ENCODE peak calls at places on chromosomes 2 and 18, in five cellular contexts. One of them, this sample, is unnamed.

GRCh38 chr2:219058541-219059374 is 2.0 kb downstream of the IHH start:
- DNase-seq in GM23248: peak
- DNase-seq in RWPE1: no peak
- DNase-seq in kidney: peak
- DNase-seq in IMR-90: no peak
- DNase-seq in this sample: peak

GRCh38 chr2:102764083-102764482 is 2.3 kb downstream of the TMEM182 start:
- DNase-seq in GM23248: no peak
- DNase-seq in RWPE1: no peak
- DNase-seq in kidney: no peak
- DNase-seq in IMR-90: peak
- DNase-seq in this sample: no peak

GRCh38 chr2:709138-709779 is 32.1 kb upstream of the TMEM18 start:
- DNase-seq in GM23248: no peak
- DNase-seq in RWPE1: no peak
- DNase-seq in kidney: no peak
- DNase-seq in IMR-90: no peak
- DNase-seq in this sample: no peak

GRCh38 chr2:67260348-67261277 is 136.5 kb upstream of the ETAA1 start:
- DNase-seq in GM23248: peak
- DNase-seq in RWPE1: peak
- DNase-seq in kidney: peak
- DNase-seq in IMR-90: peak
- DNase-seq in this sample: peak

GRCh38 chr2:72539145-72539552 is 286.7 kb downstream of the EXOC6B start:
- DNase-seq in GM23248: peak
- DNase-seq in RWPE1: no peak
- DNase-seq in kidney: no peak
- DNase-seq in IMR-90: peak
- DNase-seq in this sample: peak

GRCh38 chr2:241853651-241854341 is 4.9 kb downstream of the PDCD1 start:
- DNase-seq in GM23248: no peak
- DNase-seq in RWPE1: no peak
- DNase-seq in kidney: peak
- DNase-seq in IMR-90: peak
- DNase-seq in this sample: peak

GRCh38 chr18:10020176-10020575 is 106.4 kb downstream of the VAPA start:
- DNase-seq in GM23248: peak
- DNase-seq in RWPE1: no peak
- DNase-seq in kidney: no peak
- DNase-seq in IMR-90: no peak
- DNase-seq in this sample: no peak

GRCh38 chr2:154952346-154953010 is 254.0 kb downstream of the KCNJ3 start:
- DNase-seq in GM23248: no peak
- DNase-seq in RWPE1: no peak
- DNase-seq in kidney: no peak
- DNase-seq in IMR-90: no peak
- DNase-seq in this sample: no peak

GRCh38 chr2:215145611-215146010 is 7.2 kb upstream of the ABCA12 start:
- DNase-seq in GM23248: no peak
- DNase-seq in RWPE1: no peak
- DNase-seq in kidney: no peak
- DNase-seq in IMR-90: no peak
- DNase-seq in this sample: no peak

GRCh38 chr2:8644605-8645175 is 37.2 kb upstream of the ID2 start:
- DNase-seq in GM23248: no peak
- DNase-seq in RWPE1: no peak
- DNase-seq in kidney: no peak
- DNase-seq in IMR-90: no peak
- DNase-seq in this sample: peak

GRCh38 chr2:175233135-175233719 is 51.7 kb upstream of the ATP5MC3 start:
- DNase-seq in GM23248: peak
- DNase-seq in RWPE1: peak
- DNase-seq in kidney: no peak
- DNase-seq in IMR-90: peak
- DNase-seq in this sample: no peak

GRCh38 chr2:29129586-29130281 is 14.5 kb downstream of the CLIP4 start:
- DNase-seq in GM23248: peak
- DNase-seq in RWPE1: no peak
- DNase-seq in kidney: no peak
- DNase-seq in IMR-90: no peak
- DNase-seq in this sample: no peak

GRCh38 chr2:201880620-201881381 is 74.5 kb downstream of the CDK15 start:
- DNase-seq in GM23248: peak
- DNase-seq in RWPE1: no peak
- DNase-seq in kidney: peak
- DNase-seq in IMR-90: peak
- DNase-seq in this sample: peak

GRCh38 chr18:61635901-61636528 is 256.8 kb downstream of the RNF152 start:
- DNase-seq in GM23248: peak
- DNase-seq in RWPE1: peak
- DNase-seq in kidney: peak
- DNase-seq in IMR-90: peak
- DNase-seq in this sample: peak

GRCh38 chr2:221085376-221085900 is 486.7 kb downstream of the EPHA4 start:
- DNase-seq in GM23248: peak
- DNase-seq in RWPE1: no peak
- DNase-seq in kidney: no peak
- DNase-seq in IMR-90: peak
- DNase-seq in this sample: no peak

GRCh38 chr2:150013011-150013410 is 425.4 kb upstream of the MMADHC start:
- DNase-seq in GM23248: no peak
- DNase-seq in RWPE1: no peak
- DNase-seq in kidney: no peak
- DNase-seq in IMR-90: peak
- DNase-seq in this sample: no peak

GRCh38 chr2:240630771-240631560 is 5.7 kb downstream of the GPR35 start:
- DNase-seq in GM23248: no peak
- DNase-seq in RWPE1: no peak
- DNase-seq in kidney: no peak
- DNase-seq in IMR-90: no peak
- DNase-seq in this sample: peak

GRCh38 chr2:17506736-17507616 is 11.3 kb downstream of the RAD51AP2 start:
- DNase-seq in GM23248: peak
- DNase-seq in RWPE1: peak
- DNase-seq in kidney: no peak
- DNase-seq in IMR-90: no peak
- DNase-seq in this sample: no peak

GRCh38 chr2:73850009-73850408 is 21.2 kb downstream of the STAMBP start:
- DNase-seq in GM23248: no peak
- DNase-seq in RWPE1: no peak
- DNase-seq in kidney: no peak
- DNase-seq in IMR-90: no peak
- DNase-seq in this sample: no peak

GRCh38 chr2:240917009-240917683 is 11.0 kb downstream of the CROCC2 start:
- DNase-seq in GM23248: no peak
- DNase-seq in RWPE1: no peak
- DNase-seq in kidney: peak
- DNase-seq in IMR-90: no peak
- DNase-seq in this sample: peak

GRCh38 chr2:106831241-106831640 is 54.7 kb downstream of the ST6GAL2 start:
- DNase-seq in GM23248: no peak
- DNase-seq in RWPE1: no peak
- DNase-seq in kidney: no peak
- DNase-seq in IMR-90: no peak
- DNase-seq in this sample: no peak

GRCh38 chr2:120442541-120442922 is 96.6 kb downstream of the INHBB start:
- DNase-seq in GM23248: no peak
- DNase-seq in RWPE1: no peak
- DNase-seq in kidney: no peak
- DNase-seq in IMR-90: no peak
- DNase-seq in this sample: peak

GRCh38 chr2:72104821-72105588 is 42.7 kb downstream of the CYP26B1 start:
- DNase-seq in GM23248: no peak
- DNase-seq in RWPE1: no peak
- DNase-seq in kidney: no peak
- DNase-seq in IMR-90: no peak
- DNase-seq in this sample: no peak

GRCh38 chr2:9952856-9953503 is 1.5 kb downstream of the GRHL1 start:
- DNase-seq in GM23248: no peak
- DNase-seq in RWPE1: no peak
- DNase-seq in kidney: no peak
- DNase-seq in IMR-90: no peak
- DNase-seq in this sample: no peak

GRCh38 chr2:133130548-133131246 is 437.6 kb downstream of the NCKAP5 start:
- DNase-seq in GM23248: peak
- DNase-seq in RWPE1: no peak
- DNase-seq in kidney: no peak
- DNase-seq in IMR-90: peak
- DNase-seq in this sample: peak

GRCh38 chr2:16034975-16035746 is 94.8 kb downstream of the MYCN start:
- DNase-seq in GM23248: no peak
- DNase-seq in RWPE1: no peak
- DNase-seq in kidney: no peak
- DNase-seq in IMR-90: no peak
- DNase-seq in this sample: no peak

GRCh38 chr2:163734911-163735691 is 707 bp downstream of the FIGN start:
- DNase-seq in GM23248: peak
- DNase-seq in RWPE1: peak
- DNase-seq in kidney: no peak
- DNase-seq in IMR-90: peak
- DNase-seq in this sample: peak

GRCh38 chr18:354456-354855 is 86.6 kb upstream of the THOC1 start:
- DNase-seq in GM23248: peak
- DNase-seq in RWPE1: no peak
- DNase-seq in kidney: no peak
- DNase-seq in IMR-90: no peak
- DNase-seq in this sample: no peak

GRCh38 chr18:2805970-2806943 is 40.5 kb upstream of the EMILIN2 start:
- DNase-seq in GM23248: peak
- DNase-seq in RWPE1: no peak
- DNase-seq in kidney: no peak
- DNase-seq in IMR-90: peak
- DNase-seq in this sample: peak

GRCh38 chr2:201730651-201731280 is 32.3 kb upstream of the MPP4 start:
- DNase-seq in GM23248: no peak
- DNase-seq in RWPE1: no peak
- DNase-seq in kidney: no peak
- DNase-seq in IMR-90: no peak
- DNase-seq in this sample: no peak

GRCh38 chr2:240921319-240922233 is 15.4 kb downstream of the CROCC2 start:
- DNase-seq in GM23248: peak
- DNase-seq in RWPE1: peak
- DNase-seq in kidney: peak
- DNase-seq in IMR-90: peak
- DNase-seq in this sample: peak

GRCh38 chr18:37393945-37394609 is 171.5 kb downstream of the CELF4 start:
- DNase-seq in GM23248: peak
- DNase-seq in RWPE1: peak
- DNase-seq in kidney: peak
- DNase-seq in IMR-90: peak
- DNase-seq in this sample: peak

GRCh38 chr2:220394433-220394832 is 767.0 kb downstream of the SLC4A3 start:
- DNase-seq in GM23248: peak
- DNase-seq in RWPE1: no peak
- DNase-seq in kidney: no peak
- DNase-seq in IMR-90: peak
- DNase-seq in this sample: no peak

GRCh38 chr18:7743256-7743655 is 176.1 kb downstream of the PTPRM start:
- DNase-seq in GM23248: no peak
- DNase-seq in RWPE1: no peak
- DNase-seq in kidney: no peak
- DNase-seq in IMR-90: no peak
- DNase-seq in this sample: no peak

GRCh38 chr2:31382452-31383120 is 32.0 kb downstream of the XDH start:
- DNase-seq in GM23248: peak
- DNase-seq in RWPE1: no peak
- DNase-seq in kidney: no peak
- DNase-seq in IMR-90: peak
- DNase-seq in this sample: no peak

GRCh38 chr18:76429262-76430126 is 65.5 kb downstream of the ZNF516 start:
- DNase-seq in GM23248: peak
- DNase-seq in RWPE1: no peak
- DNase-seq in kidney: no peak
- DNase-seq in IMR-90: no peak
- DNase-seq in this sample: no peak
- H3K27ac ChIP-seq in GM23248: no peak
- H3K27ac ChIP-seq in RWPE1: no peak
- H3K27ac ChIP-seq in kidney: no peak
- H3K27ac ChIP-seq in IMR-90: no peak
- H3K27ac ChIP-seq in this sample: no peak

GRCh38 chr2:169569948-169570347 is 3.7 kb downstream of the FASTKD1 start:
- DNase-seq in GM23248: no peak
- DNase-seq in RWPE1: no peak
- DNase-seq in kidney: no peak
- DNase-seq in IMR-90: no peak
- DNase-seq in this sample: peak
- H3K27ac ChIP-seq in GM23248: no peak
- H3K27ac ChIP-seq in RWPE1: no peak
- H3K27ac ChIP-seq in kidney: no peak
- H3K27ac ChIP-seq in IMR-90: no peak
- H3K27ac ChIP-seq in this sample: no peak

DNA sequence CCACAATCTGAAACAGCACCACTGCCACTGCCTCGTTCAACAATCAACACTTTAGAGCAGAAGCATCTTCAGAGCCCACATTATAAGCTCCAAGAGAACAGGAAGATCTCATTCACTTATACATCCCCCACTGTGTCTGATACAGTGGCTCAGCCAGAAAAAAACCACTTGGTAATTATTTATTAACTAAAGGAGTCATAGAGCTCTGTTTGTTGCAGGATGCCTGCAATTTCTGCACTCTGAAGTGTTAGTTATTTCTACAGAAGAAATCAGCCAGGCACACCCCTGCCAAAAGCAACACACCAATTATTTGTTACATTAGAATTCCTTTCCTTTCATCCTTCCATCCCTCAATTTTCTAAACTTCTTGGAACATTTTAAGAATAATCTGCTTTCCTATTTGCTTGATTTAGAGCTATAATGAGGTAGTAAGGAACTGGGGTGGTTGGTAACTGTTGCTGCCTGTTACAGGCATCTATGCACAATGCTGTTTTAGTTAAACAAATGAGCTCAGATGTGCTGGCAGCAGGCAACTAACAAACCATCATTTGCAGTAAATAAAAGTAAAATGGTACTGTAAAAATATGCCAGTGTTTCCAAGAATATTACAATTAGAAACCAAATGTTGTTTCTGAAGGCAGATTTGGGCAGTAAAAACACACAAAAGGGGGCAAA is 59.9 kb downstream of the DYM start:
- DNase-seq in GM23248: peak
- DNase-seq in RWPE1: no peak
- DNase-seq in kidney: no peak
- DNase-seq in IMR-90: peak
- DNase-seq in this sample: peak
- H3K27ac ChIP-seq in GM23248: no peak
- H3K27ac ChIP-seq in RWPE1: no peak
- H3K27ac ChIP-seq in kidney: peak
- H3K27ac ChIP-seq in IMR-90: no peak
- H3K27ac ChIP-seq in this sample: no peak

DNA sequence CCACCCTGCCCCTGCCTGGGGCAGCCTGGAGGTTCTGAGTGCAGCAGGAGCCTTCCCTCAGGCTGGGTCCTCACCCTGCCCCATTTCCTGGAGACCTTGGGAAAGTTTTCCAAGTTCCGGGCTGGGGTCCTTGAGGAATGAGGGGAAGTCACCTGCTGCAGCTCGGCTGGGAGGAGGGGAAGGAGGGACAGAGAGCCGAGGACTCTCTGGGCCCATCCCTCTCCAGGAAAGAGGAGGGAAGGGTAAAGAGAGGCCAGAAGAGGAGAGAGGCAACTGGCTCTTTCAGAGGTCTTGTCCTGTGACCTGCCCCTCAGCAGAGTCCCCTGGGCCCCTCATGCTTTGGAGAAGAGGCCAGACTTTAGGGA is 144.2 kb upstream of the HAAO start:
- DNase-seq in GM23248: no peak
- DNase-seq in RWPE1: no peak
- DNase-seq in kidney: no peak
- DNase-seq in IMR-90: no peak
- DNase-seq in this sample: no peak
- H3K27ac ChIP-seq in GM23248: no peak
- H3K27ac ChIP-seq in RWPE1: peak
- H3K27ac ChIP-seq in kidney: no peak
- H3K27ac ChIP-seq in IMR-90: no peak
- H3K27ac ChIP-seq in this sample: no peak

This sample was measured in osteoblast.